ENCODE peak calls at places on chromosomes 5 and 9, in six cellular contexts. E is hepatocyte; Q is CD8-positive, alpha-beta T cell; T is fibroblast of lung; G is lung; Y is cardiac muscle cell. H is an unnamed sample.
A peak's percentile ranks its signal among the peaks of the same experiment; 100 is the strongest.

GRCh38 chr5:137122558-137122957 is 376.6 kb downstream of the SPOCK1 start:
- DNase-seq in E (no peak), Q (no peak), T (no peak), G (no peak), Y (no peak), H (no peak)

GRCh38 chr9:117549444-117549843 is 134.6 kb upstream of the ASTN2 start:
- DNase-seq in E (no peak), Q (no peak), T (no peak), G (no peak), Y (no peak), H (no peak)

GRCh38 chr5:137563646-137564474 is 64.7 kb upstream of the SPOCK1 start:
- DNase-seq in E (no peak), Q (no peak), T (peak; percentile 74), G (no peak), Y (peak; percentile 97), H (no peak)

GRCh38 chr9:95157491-95158151 is 159.9 kb downstream of the FANCC start:
- DNase-seq in E (peak; percentile 79), Q (no peak), T (peak; percentile 97), G (peak; percentile 70), Y (peak; percentile 96), H (no peak)

GRCh38 chr9:16671591-16672137 is 198.8 kb downstream of the BNC2 start:
- DNase-seq in E (no peak), Q (no peak), T (peak; percentile 76), G (no peak), Y (peak; percentile 63), H (no peak)

GRCh38 chr5:142506046-142506445 is 179.8 kb downstream of the FGF1 start:
- DNase-seq in E (no peak), Q (no peak), T (no peak), G (no peak), Y (no peak), H (no peak)

GRCh38 chr5:1386274-1386717 is 41.4 kb upstream of the CLPTM1L start:
- DNase-seq in E (peak; percentile 75), Q (peak; percentile 81), T (peak; percentile 7), G (peak; percentile 71), Y (peak; percentile 47), H (peak; percentile 77)

GRCh38 chr9:95494022-95494415 is 22.8 kb downstream of the PTCH1 start:
- DNase-seq in E (no peak), Q (peak; percentile 44), T (no peak), G (no peak), Y (no peak), H (no peak)

GRCh38 chr5:147303976-147304375 is 69.2 kb downstream of the STK32A start:
- DNase-seq in E (no peak), Q (no peak), T (peak; percentile 53), G (peak; percentile 69), Y (peak; percentile 56), H (no peak)

GRCh38 chr9:70410368-70410767 is 4.1 kb downstream of the KLF9 start:
- DNase-seq in E (no peak), Q (no peak), T (peak; percentile 69), G (no peak), Y (peak; percentile 66), H (no peak)

GRCh38 chr5:39100301-39100850 is 26.2 kb upstream of the RICTOR start:
- DNase-seq in E (no peak), Q (no peak), T (no peak), G (no peak), Y (no peak), H (no peak)

GRCh38 chr5:75335952-75336624 is 932 bp upstream of the HMGCR start:
- DNase-seq in E (peak; percentile 79), Q (no peak), T (peak; percentile 89), G (peak; percentile 51), Y (peak; percentile 89), H (no peak)

GRCh38 chr9:135602789-135603481 is 36.4 kb downstream of the GLT6D1 start:
- DNase-seq in E (peak; percentile 64), Q (peak; percentile 58), T (peak; percentile 34), G (no peak), Y (peak; percentile 39), H (peak; percentile 34)

GRCh38 chr9:69174645-69175487 is 789 bp downstream of the TJP2 start:
- DNase-seq in E (peak; percentile 76), Q (no peak), T (peak; percentile 93), G (no peak), Y (peak; percentile 93), H (peak; percentile 54)

GRCh38 chr5:72160299-72160698 is 53.0 kb downstream of the MAP1B start:
- DNase-seq in E (no peak), Q (no peak), T (peak; percentile 90), G (no peak), Y (peak; percentile 71), H (no peak)

GRCh38 chr5:19660679-19661078 is 327.3 kb downstream of the CDH18 start:
- DNase-seq in E (no peak), Q (no peak), T (no peak), G (no peak), Y (no peak), H (no peak)

GRCh38 chr5:74919487-74919886 is 53.3 kb upstream of the FAM169A start:
- DNase-seq in E (peak; percentile 60), Q (peak; percentile 18), T (peak; percentile 80), G (no peak), Y (peak; percentile 77), H (peak; percentile 61)

GRCh38 chr5:128765448-128766061 is 199.7 kb upstream of the SLC27A6 start:
- DNase-seq in E (no peak), Q (no peak), T (no peak), G (no peak), Y (no peak), H (no peak)

GRCh38 chr9:115596743-115597080 is 478.8 kb upstream of the TNC start:
- DNase-seq in E (no peak), Q (no peak), T (peak; percentile 35), G (no peak), Y (no peak), H (no peak)

GRCh38 chr9:129256959-129257713 is 79.1 kb upstream of the IER5L start:
- DNase-seq in E (no peak), Q (no peak), T (no peak), G (no peak), Y (no peak), H (no peak)

GRCh38 chr9:120857481-120857880 is 14.8 kb upstream of the PSMD5 start:
- DNase-seq in E (no peak), Q (no peak), T (no peak), G (no peak), Y (no peak), H (no peak)

GRCh38 chr5:145218982-145219381 is 616.2 kb downstream of the PRELID2 start:
- DNase-seq in E (no peak), Q (no peak), T (no peak), G (no peak), Y (no peak), H (no peak)

GRCh38 chr9:109914280-109915027 is 134.5 kb downstream of the PALM2AKAP2 start:
- DNase-seq in E (no peak), Q (no peak), T (peak; percentile 99), G (no peak), Y (peak; percentile 97), H (no peak)

GRCh38 chr9:93468763-93469456 is 15.5 kb upstream of the FAM120AOS start:
- DNase-seq in E (peak; percentile 28), Q (no peak), T (peak; percentile 66), G (no peak), Y (peak; percentile 66), H (peak; percentile 29)

GRCh38 chr9:13023498-13023897 is 248.7 kb downstream of the LURAP1L start:
- DNase-seq in E (no peak), Q (no peak), T (peak; percentile 41), G (no peak), Y (no peak), H (no peak)

GRCh38 chr5:115855959-115856358 is 14.2 kb downstream of the AP3S1 start:
- DNase-seq in E (no peak), Q (no peak), T (peak; percentile 79), G (no peak), Y (peak; percentile 55), H (no peak)

GRCh38 chr5:64794053-64794770 is 25.5 kb downstream of the CWC27 start:
- DNase-seq in E (no peak), Q (no peak), T (no peak), G (no peak), Y (no peak), H (no peak)

GRCh38 chr5:37071901-37072581 is 177.1 kb downstream of the CPLANE1 start:
- DNase-seq in E (no peak), Q (no peak), T (peak; percentile 40), G (no peak), Y (peak; percentile 94), H (no peak)

GRCh38 chr5:52356311-52356918 is 431.3 kb upstream of the ITGA1 start:
- DNase-seq in E (peak; percentile 32), Q (no peak), T (peak; percentile 24), G (no peak), Y (peak; percentile 7), H (peak; percentile 40)

GRCh38 chr9:69155341-69156030 is 18.6 kb upstream of the TJP2 start:
- DNase-seq in E (no peak), Q (no peak), T (no peak), G (peak; percentile 47), Y (no peak), H (no peak)

GRCh38 chr5:82544004-82544403 is 265.9 kb upstream of the RPS23 start:
- DNase-seq in E (no peak), Q (no peak), T (no peak), G (no peak), Y (no peak), H (no peak)
- H3K27ac ChIP-seq in E (no peak overlapping the region), Q (no peak overlapping the region), T (no peak overlapping the region), G (no peak overlapping the region), Y (no peak overlapping the region), H (no peak overlapping the region)

GRCh38 chr5:176396330-176396729 is 7.8 kb downstream of the HIGD2A start:
- DNase-seq in E (peak; percentile 68), Q (no peak), T (peak; percentile 57), G (no peak), Y (no peak), H (no peak)
- H3K27ac ChIP-seq in E (peak overlapping the region; percentile 43), Q (no peak overlapping the region), T (no peak overlapping the region), G (no peak overlapping the region), Y (peak overlapping the region; percentile 82), H (no peak overlapping the region)

GRCh38 chr9:137310190-137311052 is 8.3 kb upstream of the NRARP start:
- DNase-seq in E (peak; percentile 29), Q (no peak), T (no peak), G (no peak), Y (no peak), H (peak; percentile 18)
- H3K27ac ChIP-seq in E (peak overlapping the region; percentile 75), Q (no peak overlapping the region), T (no peak overlapping the region), G (no peak overlapping the region), Y (no peak overlapping the region), H (no peak overlapping the region)

GRCh38 chr5:67235399-67236110 is 39.0 kb upstream of the CD180 start:
- DNase-seq in E (no peak), Q (no peak), T (no peak), G (no peak), Y (no peak), H (no peak)
- H3K27ac ChIP-seq in E (peak overlapping the region; percentile 63), Q (no peak overlapping the region), T (no peak overlapping the region), G (no peak overlapping the region), Y (no peak overlapping the region), H (no peak overlapping the region)

GRCh38 chr9:137127301-137128157 is 11.4 kb upstream of the GRIN1 start:
- DNase-seq in E (peak; percentile 49), Q (no peak), T (no peak), G (peak; percentile 38), Y (peak; percentile 29), H (no peak)

GRCh38 chr9:137129089-137129455 is 9.9 kb upstream of the GRIN1 start:
- DNase-seq in E (no peak), Q (no peak), T (peak; percentile 31), G (no peak), Y (peak; percentile 35), H (peak; percentile 46)

GRCh38 chr9:137130176-137130755 is 8.7 kb upstream of the GRIN1 start:
- DNase-seq in E (no peak), Q (no peak), T (no peak), G (no peak), Y (peak; percentile 11), H (peak; percentile 45)

GRCh38 chr9:137128158-137129088 is 10.5 kb upstream of the GRIN1 start:
- DNase-seq in E (no peak), Q (no peak), T (no peak), G (no peak), Y (no peak), H (no peak)

GRCh38 chr9:137129456-137130175 is 9.3 kb upstream of the GRIN1 start:
- DNase-seq in E (peak; percentile 95), Q (peak; percentile 85), T (peak; percentile 92), G (peak; percentile 91), Y (peak; percentile 94), H (peak; percentile 96)
- H3K27ac ChIP-seq in E (peak overlapping the region; percentile 71), Q (peak overlapping the region; percentile 62), T (peak overlapping the region; percentile 74), G (peak overlapping the region; percentile 65), Y (peak overlapping the region; percentile 3), H (no peak overlapping the region)